ENCODE peak calls at places on chromosomes 12 and 14, in eight cellular contexts. F, B, H, A, T, M, J and O are unnamed samples. For H3K27me3 and H3K4me1, the result is how much of the 10 kb centered on the place peaks cover.

GRCh38 chr12:76790564-76791552 is 26.9 kb downstream of the ZDHHC17 start:
- DNase-seq in B (peak), H (no peak), T (peak), F (no peak), A (no peak), M (no peak), J (no peak), O (no peak)

GRCh38 chr14:92801917-92802316 is 7.8 kb downstream of the GOLGA5 start:
- DNase-seq in M (no peak), J (no peak), F (no peak), H (no peak), T (no peak), A (no peak), B (no peak), O (no peak)

GRCh38 chr12:119176267-119177055 is 2.3 kb upstream of the HSPB8 start:
- DNase-seq in F (peak), B (peak), J (no peak), M (peak), H (peak), T (peak), A (peak), O (peak)

GRCh38 chr14:75234173-75234855 is 44.3 kb upstream of the FOS start:
- DNase-seq in H (no peak), A (peak), B (peak), F (no peak), T (peak), M (peak), J (no peak), O (no peak)

GRCh38 chr14:64671591-64671990 is 32.6 kb upstream of the PLEKHG3 start:
- DNase-seq in H (no peak), M (no peak), F (no peak), T (peak), A (peak), J (no peak), B (peak), O (no peak)

GRCh38 chr12:101783150-101783549 is 43.9 kb upstream of the SYCP3 start:
- DNase-seq in F (no peak), M (no peak), H (no peak), T (no peak), B (no peak), J (no peak), A (no peak), O (no peak)

GRCh38 chr14:80787876-80788275 is 153.7 kb downstream of the CEP128 start:
- DNase-seq in M (no peak), A (no peak), T (no peak), J (no peak), H (no peak), B (no peak), F (no peak), O (no peak)

GRCh38 chr12:124424516-124424905 is 129.6 kb downstream of the RFLNA start:
- DNase-seq in H (no peak), B (no peak), T (no peak), J (no peak), F (no peak), M (no peak), A (no peak), O (no peak)

GRCh38 chr14:103558071-103558882 is 4.2 kb downstream of the BAG5 start:
- DNase-seq in B (no peak), H (no peak), J (no peak), A (peak), F (no peak), T (no peak), M (no peak), O (no peak)

GRCh38 chr12:32025906-32026305 is 66.7 kb downstream of the RESF1 start:
- DNase-seq in F (no peak), H (no peak), A (no peak), M (no peak), J (peak), T (no peak), B (no peak), O (no peak)

GRCh38 chr12:96720363-96720705 is 186.7 kb upstream of the NEDD1 start:
- DNase-seq in B (no peak), T (no peak), M (no peak), H (no peak), F (peak), A (no peak), J (no peak), O (no peak)

GRCh38 chr14:76918751-76919421 is 92.7 kb downstream of the LRRC74A start:
- DNase-seq in A (peak), B (peak), M (peak), F (peak), H (peak), T (peak), J (no peak), O (peak)

GRCh38 chr14:91415794-91416743 is 1.6 kb downstream of the CCDC88C start:
- DNase-seq in B (peak), F (no peak), M (no peak), J (no peak), T (no peak), A (peak), H (no peak), O (no peak)

GRCh38 chr12:11741434-11742092 is 92.1 kb downstream of the ETV6 start:
- DNase-seq in A (peak), T (no peak), F (no peak), H (no peak), M (no peak), J (no peak), B (no peak), O (no peak)

GRCh38 chr12:67634167-67634793 is 14.3 kb upstream of the DYRK2 start:
- DNase-seq in H (no peak), F (no peak), B (no peak), T (no peak), M (no peak), J (no peak), A (no peak), O (no peak)

GRCh38 chr14:67151082-67151666 is 38.1 kb upstream of the GARIN2 start:
- DNase-seq in A (peak), J (no peak), M (no peak), F (no peak), B (no peak), T (no peak), H (no peak), O (no peak)

GRCh38 chr12:131552167-131552863 is 158.6 kb upstream of the SFSWAP start:
- DNase-seq in H (no peak), A (no peak), T (no peak), M (no peak), B (no peak), J (no peak), F (no peak), O (no peak)

GRCh38 chr14:64971890-64972785 is at the start of gene RAB15:
- DNase-seq in M (peak), H (no peak), F (no peak), B (peak), T (no peak), J (peak), A (peak), O (peak)

GRCh38 chr12:46904406-46905240 is 78.8 kb upstream of the SLC38A4 start:
- DNase-seq in H (no peak), B (no peak), T (no peak), A (no peak), J (no peak), M (no peak), F (no peak), O (no peak)

DNA sequence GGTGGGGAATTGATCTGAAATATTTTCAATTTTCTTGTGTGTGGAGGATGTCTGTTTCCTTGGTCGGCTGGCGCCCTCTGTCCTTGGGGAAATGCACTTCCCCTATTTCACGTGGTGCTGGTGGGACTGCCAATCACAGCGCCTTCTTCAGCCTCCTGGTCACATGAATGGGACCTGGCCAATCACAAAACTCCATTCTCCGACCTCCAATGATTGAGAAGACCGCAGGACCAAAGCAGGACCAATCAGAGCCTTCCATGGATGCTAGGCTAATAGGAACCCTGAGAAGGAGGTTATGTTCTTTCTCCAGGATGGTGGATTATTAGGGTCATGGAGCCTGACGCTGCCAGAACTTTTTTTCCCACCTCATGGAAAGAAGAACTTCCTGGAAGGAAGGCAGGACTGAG is 188.7 kb downstream of the TTC8 start:
- DNase-seq in M (peak), B (peak), T (peak), H (no peak), F (peak), J (no peak), A (no peak), O (no peak)
- TF ChIP-seq CTCF in M (peak), B (peak), T (peak), H (no peak), F (peak), J (no peak), A (peak), O (no peak)

GRCh38 chr14:60506010-60506409 is 2.9 kb upstream of the SIX6 start:
- DNase-seq in A (no peak), J (no peak), M (no peak), B (no peak), T (no peak), F (no peak), H (no peak), O (no peak)
- H3K27me3 ChIP-seq in A (half or more), J (under half), M (half or more), B (half or more), T (under half), F (half or more), H (half or more), O (under half)

GRCh38 chr14:52926994-52927393 is 23.9 kb downstream of the FERMT2 start:
- DNase-seq in J (no peak), T (peak), F (no peak), B (peak), M (no peak), A (peak), H (no peak), O (no peak)
- H3K4me1 ChIP-seq in J (under half), T (half or more), F (under half), B (under half), M (under half), A (under half), H (under half), O (half or more)

GRCh38 chr12:22282283-22282682 is 52.2 kb downstream of the ST8SIA1 start:
- DNase-seq in A (peak), F (no peak), M (no peak), H (no peak), J (no peak), B (peak), T (no peak), O (no peak)

GRCh38 chr12:22283006-22283506 is 51.5 kb downstream of the ST8SIA1 start:
- DNase-seq in T (no peak), B (peak), A (peak), M (no peak), J (no peak), H (no peak), F (no peak), O (no peak)

GRCh38 chr12:22284871-22285270 is 49.6 kb downstream of the ST8SIA1 start:
- DNase-seq in J (no peak), H (no peak), M (no peak), A (peak), T (no peak), B (peak), F (no peak), O (no peak)

GRCh38 chr12:22285871-22286270 is 48.6 kb downstream of the ST8SIA1 start:
- DNase-seq in F (no peak), B (no peak), M (no peak), T (no peak), A (peak), J (no peak), H (no peak), O (no peak)

DNA sequence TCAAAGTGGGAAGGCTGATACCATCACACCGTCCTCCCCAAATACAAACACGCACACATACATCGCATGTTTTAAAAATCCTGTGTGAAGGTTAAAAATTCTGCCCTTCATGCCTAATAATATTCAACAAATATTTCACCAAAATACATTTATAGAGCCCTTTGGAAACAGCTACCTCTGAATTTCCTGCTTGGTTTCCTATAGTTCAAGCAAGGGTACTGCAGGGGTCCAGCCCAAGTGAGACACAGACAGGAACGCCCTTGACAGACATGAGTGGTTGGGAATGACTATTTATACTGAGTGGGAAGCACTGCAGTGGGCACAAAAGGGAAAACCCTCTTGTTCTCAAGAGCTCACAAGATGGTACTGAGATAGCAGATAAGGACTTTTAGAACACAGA is 51.0 kb downstream of the ST8SIA1 start:
- DNase-seq in F (no peak), A (no peak), M (no peak), T (no peak), J (no peak), H (no peak), B (no peak), O (no peak)
- TF ChIP-seq CTCF in F (no peak), A (peak), M (no peak), T (no peak), J (no peak), H (no peak), B (no peak), O (no peak)

DNA sequence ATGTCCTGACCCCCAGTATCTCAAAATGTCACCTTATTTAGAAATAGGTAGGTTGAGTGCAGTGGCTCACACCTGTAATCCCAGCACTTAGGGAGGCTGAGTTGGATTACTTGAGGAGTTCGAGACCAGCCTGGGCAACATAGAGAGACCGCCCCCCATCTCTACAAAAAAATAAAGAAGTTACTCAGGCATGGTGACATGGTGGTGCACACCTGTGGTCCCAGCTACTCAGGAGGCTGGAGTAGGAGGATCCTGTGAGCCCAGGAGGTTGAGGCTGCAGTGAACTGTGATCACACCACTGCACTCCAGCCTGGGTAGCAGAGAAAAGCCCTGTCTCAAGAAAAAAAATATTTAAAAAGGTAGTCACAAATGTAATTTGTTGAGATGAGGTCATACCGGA is 27.9 kb upstream of the RBM19 start:
- DNase-seq in F (no peak), M (no peak), H (no peak), J (no peak), T (no peak), A (no peak), B (no peak), O (no peak)
- H3K27me3 ChIP-seq in F (under half), M (under half), H (under half), J (under half), T (under half), A (under half), B (under half), O (under half)